ENCODE peak calls at places on chromosome 4, in four cellular contexts. K is thyroid gland, P is esophagus squamous epithelium, B is transverse colon. U is an unnamed sample.
A peak's percentile ranks its signal among the peaks of the same experiment; 100 is the strongest.

GRCh38 chr4:140861359-140862181 is 105.4 kb upstream of the TBC1D9 start:
- DNase-seq in B (peak; percentile 60), P (no peak), K (peak; percentile 76), U (no peak)

GRCh38 chr4:7108660-7109059 is 40.8 kb upstream of the GRPEL1 start:
- DNase-seq in B (no peak), P (no peak), K (no peak), U (no peak)

GRCh38 chr4:112036881-112037280 is 108.4 kb upstream of the FAM241A start:
- DNase-seq in B (no peak), K (no peak), P (no peak), U (no peak)

GRCh38 chr4:82785248-82786003 is 13.2 kb downstream of the SCD5 start:
- DNase-seq in K (no peak), B (no peak), P (no peak), U (no peak)

GRCh38 chr4:186666750-186667149 is 56.9 kb downstream of the FAT1 start:
- DNase-seq in P (no peak), K (no peak), B (no peak), U (no peak)

GRCh38 chr4:15756361-15756861 is 21.7 kb upstream of the CD38 start:
- DNase-seq in P (no peak), K (peak; percentile 20), B (peak; percentile 20), U (no peak)

GRCh38 chr4:14070289-14070880 is 442.9 kb upstream of the BOD1L1 start:
- DNase-seq in K (no peak), B (no peak), P (no peak), U (no peak)

GRCh38 chr4:150389896-150390530 is 191.9 kb upstream of the MAB21L2 start:
- DNase-seq in B (no peak), K (no peak), P (no peak), U (no peak)

GRCh38 chr4:121951570-121952110 is at the start of gene TRPC3:
- DNase-seq in P (no peak), B (peak; percentile 17), K (peak; percentile 20), U (no peak)

GRCh38 chr4:109846395-109847098 is 1.4 kb upstream of the LRIT3 start:
- DNase-seq in K (no peak), P (no peak), B (peak; percentile 8), U (no peak)

GRCh38 chr4:26201119-26201518 is 119.7 kb upstream of the RBPJ start:
- DNase-seq in K (no peak), P (no peak), B (no peak), U (no peak)

GRCh38 chr4:140037353-140038030 is 116.5 kb downstream of the MAML3 start:
- DNase-seq in B (no peak), K (no peak), P (no peak), U (no peak)

GRCh38 chr4:70838400-70838971 is 1.2 kb downstream of the GRSF1 start:
- DNase-seq in B (no peak), P (no peak), K (no peak), U (no peak)

GRCh38 chr4:6278801-6279197 is 9.1 kb downstream of the WFS1 start:
- DNase-seq in B (peak; percentile 56), P (no peak), K (no peak), U (no peak)

GRCh38 chr4:104491396-104491821 is 3.3 kb downstream of the CXXC4 start:
- DNase-seq in P (no peak), K (peak; percentile 60), B (peak; percentile 47), U (peak; percentile 86)

GRCh38 chr4:173092003-173092402 is 76.6 kb upstream of the GALNT7 start:
- DNase-seq in B (no peak), P (no peak), K (no peak), U (no peak)

GRCh38 chr4:16253127-16253960 is 27.1 kb upstream of the TAPT1 start:
- DNase-seq in B (no peak), K (no peak), P (no peak), U (no peak)

GRCh38 chr4:145071560-145071959 is 26.4 kb downstream of the ANAPC10 start:
- DNase-seq in B (no peak), P (no peak), K (no peak), U (no peak)

GRCh38 chr4:87029356-87029755 is 94.5 kb downstream of the AFF1 start:
- DNase-seq in B (no peak), P (no peak), K (no peak), U (no peak)

GRCh38 chr4:8093587-8094274 is 64.9 kb downstream of the ABLIM2 start:
- DNase-seq in B (no peak), P (no peak), K (no peak), U (no peak)

GRCh38 chr4:32506067-32506466 is 1785.9 kb downstream of the PCDH7 start:
- DNase-seq in B (no peak), P (no peak), K (no peak), U (no peak)

GRCh38 chr4:145976680-145977079 is 38.1 kb upstream of the ZNF827 start:
- DNase-seq in K (no peak), B (no peak), P (no peak), U (no peak)

GRCh38 chr4:31995943-31996901 is 1276.1 kb downstream of the PCDH7 start:
- DNase-seq in K (no peak), P (no peak), B (no peak), U (no peak)

GRCh38 chr4:105057370-105058096 is 89.1 kb upstream of the TET2 start:
- DNase-seq in K (no peak), P (no peak), B (no peak), U (no peak)

GRCh38 chr4:110636677-110637407 is 14.0 kb upstream of the PITX2 start:
- DNase-seq in K (no peak), B (peak; percentile 73), P (no peak), U (no peak)

GRCh38 chr4:6030679-6031078 is 12.4 kb upstream of the C4orf50 start:
- DNase-seq in K (no peak), B (no peak), P (no peak), U (no peak)

GRCh38 chr4:70315928-70316327 is 18.9 kb upstream of the CABS1 start:
- DNase-seq in K (no peak), P (no peak), B (no peak), U (no peak)

GRCh38 chr4:36242629-36243354 is 1.5 kb downstream of the ARAP2 start:
- DNase-seq in P (no peak), K (no peak), B (no peak), U (no peak)

GRCh38 chr4:122152699-122153328 is 683 bp downstream of the BLTP1 start:
- DNase-seq in P (no peak), B (peak; percentile 53), K (peak; percentile 42), U (peak; percentile 90)

DNA sequence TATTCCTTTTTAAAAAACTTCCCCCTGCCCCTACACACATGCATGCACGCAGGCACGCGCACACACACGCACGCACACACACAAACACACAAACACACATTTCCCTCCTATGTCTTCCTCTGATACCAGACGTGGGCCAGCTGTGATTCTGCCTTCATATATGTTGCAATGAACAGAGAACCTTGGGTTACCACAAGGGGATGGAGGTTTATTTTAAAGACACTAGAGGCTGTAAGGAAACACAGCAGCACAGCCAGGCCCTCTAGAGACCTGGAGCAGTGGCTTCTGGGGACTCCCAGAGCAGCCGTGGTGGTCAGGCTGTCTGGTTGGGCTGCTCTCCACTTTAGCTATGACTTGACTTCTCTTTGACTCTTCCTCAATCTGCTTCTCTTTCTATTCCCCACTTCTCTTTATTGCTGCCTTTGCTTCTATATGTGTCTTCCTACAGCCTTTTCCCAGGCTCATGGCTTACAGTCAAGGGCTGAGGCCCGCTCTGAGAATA is 3.2 kb upstream of the TLR10 start:
- DNase-seq in B (no peak), K (no peak), P (no peak), U (no peak)
- TF ChIP-seq POLR2A in B (no peak), K (no peak), P (no peak), U (no peak)

GRCh38 chr4:3270141-3270611 is 21.2 kb downstream of the MSANTD1 start:
- DNase-seq in B (no peak), K (no peak), P (no peak), U (peak; percentile 79)
- H3K4me3 ChIP-seq in B (no peak overlapping the region), K (no peak overlapping the region), P (no peak overlapping the region), U (no peak overlapping the region)

DNA sequence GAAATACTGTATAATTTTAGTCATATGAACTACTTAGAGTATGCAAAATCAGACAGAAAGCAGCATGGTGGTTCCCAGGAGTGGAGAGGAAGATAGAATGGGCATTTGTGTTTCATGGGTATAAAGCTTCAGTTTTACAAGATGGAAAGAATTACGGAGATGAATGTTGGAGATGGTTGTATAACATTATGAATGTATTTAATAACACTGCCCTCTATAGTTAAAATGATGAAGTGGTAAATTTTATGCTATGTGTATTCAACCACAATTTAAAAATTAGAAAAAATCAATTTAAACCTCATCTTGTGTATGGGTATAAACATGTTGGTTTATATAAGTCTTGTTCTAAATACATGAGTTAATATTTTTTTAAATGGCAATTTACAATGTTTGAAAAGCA is 521.1 kb downstream of the FSTL5 start:
- DNase-seq in K (no peak), P (no peak), B (no peak), U (no peak)
- TF ChIP-seq CTCF in K (no peak), P (no peak), B (no peak), U (no peak)

GRCh38 chr4:74451214-74451661 is 6.3 kb downstream of the AREG start:
- DNase-seq in P (no peak), K (no peak), B (no peak), U (no peak)

GRCh38 chr4:74453846-74454742 is 9.2 kb downstream of the AREG start:
- DNase-seq in P (no peak), K (no peak), B (no peak), U (no peak)

GRCh38 chr4:74450298-74450683 is 5.4 kb downstream of the AREG start:
- DNase-seq in B (no peak), P (no peak), K (no peak), U (no peak)

GRCh38 chr4:74455361-74456055 is 10.6 kb downstream of the AREG start:
- DNase-seq in B (no peak), P (no peak), K (no peak), U (no peak)

DNA sequence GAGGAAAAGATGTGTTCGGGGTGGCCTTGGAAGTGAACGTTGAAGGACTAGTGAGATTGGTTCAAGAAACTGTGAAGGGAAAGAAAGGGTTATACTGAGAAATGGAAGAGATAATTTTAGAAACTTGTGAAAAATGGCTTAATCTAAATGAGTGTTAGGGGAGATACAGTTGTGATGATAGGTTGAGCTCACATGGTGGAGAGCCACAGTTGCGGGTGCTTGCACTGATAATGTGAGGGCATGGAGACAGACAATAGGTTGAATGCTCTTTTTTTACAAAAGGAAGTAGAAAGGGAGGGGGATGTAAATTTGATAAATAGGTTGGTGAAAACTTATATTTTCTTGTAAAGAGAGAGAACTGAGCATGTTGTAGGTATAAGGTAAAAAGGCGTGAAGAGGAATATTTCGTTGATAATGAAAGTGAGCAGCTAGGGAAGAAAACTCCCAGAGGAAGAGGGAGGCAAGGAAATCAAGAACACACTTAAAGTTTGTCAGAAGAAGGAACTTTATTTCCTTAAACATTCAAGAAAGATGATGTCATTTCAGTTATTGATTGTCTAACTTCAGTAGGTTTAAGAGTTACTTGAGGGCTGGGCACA is 8.2 kb downstream of the AREG start:
- DNase-seq in K (no peak), B (no peak), P (no peak), U (no peak)
- TF ChIP-seq POLR2A in K (no peak), B (no peak), P (no peak), U (no peak)

GRCh38 chr4:1171306-1172227 is 816 bp downstream of the SPON2 start:
- DNase-seq in K (peak; percentile 29), P (no peak), B (peak; percentile 50), U (no peak)

GRCh38 chr4:1169171-1169671 is 3.2 kb downstream of the SPON2 start:
- DNase-seq in K (no peak), B (no peak), P (no peak), U (no peak)

GRCh38 chr4:1170805-1171305 is 1.5 kb downstream of the SPON2 start:
- DNase-seq in B (no peak), P (no peak), K (no peak), U (no peak)

GRCh38 chr4:1169691-1170096 is 2.7 kb downstream of the SPON2 start:
- DNase-seq in K (no peak), P (no peak), B (no peak), U (no peak)

GRCh38 chr4:1170156-1170804 is 2.1 kb downstream of the SPON2 start:
- DNase-seq in P (no peak), B (no peak), K (no peak), U (peak; percentile 83)
- H3K4me3 ChIP-seq in P (no peak overlapping the region), B (peak overlapping the region; percentile 38), K (no peak overlapping the region), U (no peak overlapping the region)

U was measured in lower leg skin.